ENCODE peak calls at places on chromosomes 11 and 22, in four cellular contexts. H, T, Q and X are unnamed samples.

GRCh38 chr11:126914166-126914565 is 86.4 kb downstream of the KIRREL3 start:
- DNase-seq in Q (no peak), H (no peak), T (no peak), X (no peak)

GRCh38 chr11:7651140-7651551 is 22.2 kb downstream of the CYB5R2 start:
- DNase-seq in Q (no peak), H (peak), T (no peak), X (no peak)

GRCh38 chr22:24726848-24727217 is 47.7 kb downstream of the PIWIL3 start:
- DNase-seq in T (no peak), H (no peak), Q (no peak), X (no peak)

GRCh38 chr22:20988573-20989322 is 6.7 kb downstream of the LZTR1 start:
- DNase-seq in Q (no peak), H (no peak), T (no peak), X (no peak)

GRCh38 chr11:28606930-28607329 is 498.7 kb downstream of the METTL15 start:
- DNase-seq in T (no peak), Q (no peak), H (peak), X (peak)

GRCh38 chr22:29167032-29167911 is 38.4 kb upstream of the EMID1 start:
- DNase-seq in Q (no peak), H (no peak), T (no peak), X (no peak)

GRCh38 chr22:46931881-46932280 is 169.4 kb downstream of the TBC1D22A start:
- DNase-seq in H (peak), T (no peak), Q (no peak), X (no peak)

GRCh38 chr22:38652858-38653257 is 3.3 kb downstream of the FAM227A start:
- DNase-seq in T (no peak), Q (peak), H (no peak), X (no peak)

GRCh38 chr11:34809191-34810106 is 106.7 kb downstream of the APIP start:
- DNase-seq in H (peak), Q (peak), T (no peak), X (no peak)

GRCh38 chr11:130490682-130491449 is 42.4 kb downstream of the ADAMTS15 start:
- DNase-seq in H (no peak), T (no peak), Q (no peak), X (no peak)

GRCh38 chr22:39746600-39747262 is 146.8 kb downstream of the ENTHD1 start:
- DNase-seq in Q (peak), T (no peak), H (no peak), X (no peak)

GRCh38 chr11:20566591-20567434 is 32.6 kb upstream of the SLC6A5 start:
- DNase-seq in T (no peak), H (no peak), Q (peak), X (no peak)

GRCh38 chr11:83120328-83120727 is 36.6 kb upstream of the PCF11 start:
- DNase-seq in T (no peak), H (no peak), Q (no peak), X (no peak)

GRCh38 chr11:134584001-134584561 is 172.0 kb upstream of the B3GAT1 start:
- DNase-seq in H (no peak), Q (no peak), T (no peak), X (no peak)